ENCODE peak calls at places on chromosomes 13 and 19, in eight cellular contexts. P is Jurkat, Clone E6-1; V is H54; S is left cardiac atrium; L is T-helper 9 cell; Q is T follicular helper cell; R is LoVo; H is tibial nerve. G is an unnamed sample.

GRCh38 chr19:41225238-41226052 is 6.4 kb downstream of the AXL start:
- DNase-seq in P (no peak), V (peak), S (peak), L (no peak), Q (peak), R (peak), H (peak), G (no peak)

GRCh38 chr13:39603424-39603947 is 493 bp upstream of the LHFPL6 start:
- DNase-seq in P (no peak), V (no peak), S (peak), L (no peak), Q (no peak), R (no peak), H (no peak), G (no peak)

GRCh38 chr13:94617389-94618000 is 15.8 kb downstream of the GPR180 start:
- DNase-seq in P (no peak), V (no peak), S (no peak), L (peak), Q (no peak), R (peak), H (no peak), G (no peak)

GRCh38 chr19:38650180-38650775 is 2.8 kb downstream of the ACTN4 start:
- DNase-seq in P (no peak), V (no peak), S (no peak), L (no peak), Q (no peak), R (no peak), H (no peak), G (no peak)

GRCh38 chr13:96112936-96113335 is 23.0 kb downstream of the HS6ST3 start:
- DNase-seq in P (no peak), V (no peak), S (no peak), L (no peak), Q (no peak), R (no peak), H (no peak), G (no peak)

GRCh38 chr13:44308352-44308751 is 65.3 kb upstream of the SERP2 start:
- DNase-seq in P (no peak), V (no peak), S (no peak), L (no peak), Q (no peak), R (no peak), H (no peak), G (no peak)

GRCh38 chr19:33441277-33441699 is 67.8 kb downstream of the CEBPG start:
- DNase-seq in P (peak), V (no peak), S (peak), L (no peak), Q (no peak), R (no peak), H (no peak), G (no peak)

GRCh38 chr13:60583911-60584753 is 187.1 kb downstream of the TDRD3 start:
- DNase-seq in P (no peak), V (no peak), S (no peak), L (no peak), Q (no peak), R (no peak), H (peak), G (peak)

GRCh38 chr13:69904784-69905183 is 202.8 kb upstream of the ATXN8OS start:
- DNase-seq in P (no peak), V (no peak), S (no peak), L (no peak), Q (no peak), R (no peak), H (no peak), G (no peak)